ENCODE peak calls at places on chromosomes 2 and 18, in five cellular contexts. U is breast epithelium, G is suprapubic skin, B is IMR-90, T is adrenal gland. O is an unnamed sample.

GRCh38 chr18:5963267-5963666 is 67.9 kb upstream of the TMEM200C start:
- DNase-seq in U (no peak), G (no peak), B (no peak), T (no peak), O (no peak)

GRCh38 chr2:148552675-148553331 is 91.7 kb upstream of the EPC2 start:
- DNase-seq in U (no peak), G (no peak), B (peak; percentile 22), T (no peak), O (no peak)

GRCh38 chr18:13566941-13567762 is 159.2 kb downstream of the FAM210A start:
- DNase-seq in U (no peak), G (no peak), B (no peak), T (peak; percentile 70), O (no peak)

GRCh38 chr18:68270009-68270408 is 444.9 kb downstream of the TMX3 start:
- DNase-seq in U (no peak), G (no peak), B (no peak), T (no peak), O (no peak)

GRCh38 chr2:194725169-194725568 is 931.9 kb upstream of the SLC39A10 start:
- DNase-seq in U (no peak), G (no peak), B (no peak), T (no peak), O (no peak)

GRCh38 chr2:134367915-134368911 is 114.3 kb downstream of the MGAT5 start:
- DNase-seq in U (no peak), G (no peak), B (peak; percentile 69), T (no peak), O (no peak)

GRCh38 chr2:111055735-111056134 is 65.0 kb upstream of the BCL2L11 start:
- DNase-seq in U (no peak), G (no peak), B (no peak), T (no peak), O (no peak)

GRCh38 chr2:45822272-45822630 is 170.8 kb downstream of the PRKCE start:
- DNase-seq in U (no peak), G (no peak), B (peak; percentile 13), T (no peak), O (no peak)

GRCh38 chr2:196591621-196592022 is 47.9 kb upstream of the CCDC150 start:
- DNase-seq in U (no peak), G (no peak), B (no peak), T (no peak), O (no peak)

GRCh38 chr2:29262681-29263260 is 147.6 kb downstream of the CLIP4 start:
- DNase-seq in U (no peak), G (no peak), B (no peak), T (no peak), O (no peak)

GRCh38 chr18:3538456-3538855 is 88.5 kb downstream of the TGIF1 start:
- DNase-seq in U (no peak), G (no peak), B (peak; percentile 31), T (no peak), O (no peak)

GRCh38 chr2:160336091-160336490 is 136.0 kb upstream of the ITGB6 start:
- DNase-seq in U (no peak), G (no peak), B (peak; percentile 77), T (no peak), O (no peak)

GRCh38 chr2:108570416-108570815 is 36.1 kb downstream of the LIMS1 start:
- DNase-seq in U (no peak), G (no peak), B (peak; percentile 76), T (peak; percentile 39), O (no peak)

GRCh38 chr18:68916734-68917133 is 118.9 kb downstream of the CCDC102B start:
- DNase-seq in U (no peak), G (no peak), B (no peak), T (no peak), O (no peak)

GRCh38 chr18:45588831-45589558 is 26.3 kb upstream of the SLC14A2 start:
- DNase-seq in U (no peak), G (no peak), B (peak; percentile 60), T (no peak), O (no peak)

GRCh38 chr2:232871835-232872736 is 2.0 kb downstream of the SNORC start:
- DNase-seq in U (peak; percentile 63), G (peak; percentile 81), B (no peak), T (no peak), O (no peak)

GRCh38 chr18:62334110-62334509 is 9.0 kb downstream of the TNFRSF11A start:
- DNase-seq in U (no peak), G (no peak), B (peak; percentile 14), T (no peak), O (no peak)

GRCh38 chr2:182650704-182651103 is 65.4 kb upstream of the DNAJC10 start:
- DNase-seq in U (no peak), G (no peak), B (peak; percentile 76), T (no peak), O (no peak)

GRCh38 chr2:50885948-50886347 is 146.0 kb downstream of the NRXN1 start:
- DNase-seq in U (no peak), G (no peak), B (no peak), T (no peak), O (no peak)

GRCh38 chr2:64675860-64676259 is 22.1 kb upstream of the SERTAD2 start:
- DNase-seq in U (no peak), G (no peak), B (peak; percentile 52), T (no peak), O (no peak)

GRCh38 chr2:233706720-233707119 is 6.0 kb upstream of the UGT1A5 start:
- DNase-seq in U (no peak), G (no peak), B (peak; percentile 55), T (no peak), O (no peak)

GRCh38 chr2:40027968-40028367 is 248.9 kb upstream of the THUMPD2 start:
- DNase-seq in U (no peak), G (no peak), B (peak; percentile 70), T (no peak), O (no peak)

GRCh38 chr2:1348789-1349188 is 64.5 kb upstream of the TPO start:
- DNase-seq in U (no peak), G (no peak), B (no peak), T (no peak), O (no peak)

GRCh38 chr2:75199428-75200011 is at the start of gene TACR1:
- DNase-seq in U (peak; percentile 58), G (no peak), B (peak; percentile 73), T (peak; percentile 41), O (no peak)

GRCh38 chr2:207470700-207471070 is 59.1 kb upstream of the CREB1 start:
- DNase-seq in U (no peak), G (no peak), B (no peak), T (no peak), O (no peak)

GRCh38 chr2:24723668-24724067 is 69.5 kb downstream of the PTRHD1 start:
- DNase-seq in U (no peak), G (no peak), B (no peak), T (no peak), O (no peak)

GRCh38 chr2:43474273-43474672 is 121.6 kb downstream of the THADA start:
- DNase-seq in U (no peak), G (no peak), B (no peak), T (no peak), O (no peak)

GRCh38 chr2:23200460-23201113 is 184.4 kb upstream of the KLHL29 start:
- DNase-seq in U (no peak), G (no peak), B (no peak), T (no peak), O (no peak)

GRCh38 chr2:207423886-207424285 is 105.9 kb upstream of the CREB1 start:
- DNase-seq in U (no peak), G (no peak), B (peak; percentile 98), T (no peak), O (no peak)

GRCh38 chr2:217858519-217859466 is 144.0 kb downstream of the TNS1 start:
- DNase-seq in U (no peak), G (peak; percentile 90), B (peak; percentile 96), T (peak; percentile 94), O (no peak)

GRCh38 chr18:27861539-27861938 is 315.4 kb downstream of the CDH2 start:
- DNase-seq in U (no peak), G (no peak), B (no peak), T (no peak), O (no peak)

GRCh38 chr2:196987298-196987653 is 60.8 kb upstream of the PGAP1 start:
- DNase-seq in U (no peak), G (no peak), B (peak; percentile 33), T (no peak), O (no peak)

GRCh38 chr18:13502585-13502984 is 223.8 kb downstream of the FAM210A start:
- DNase-seq in U (no peak), G (peak; percentile 77), B (no peak), T (no peak), O (no peak)

GRCh38 chr18:55907352-55908045 is 319.5 kb upstream of the TCF4 start:
- DNase-seq in U (no peak), G (no peak), B (peak; percentile 13), T (no peak), O (no peak)
- H3K9me3 ChIP-seq in U (no peaks in the 10 kb centered on the region), G (no peaks in the 10 kb centered on the region), B (no peaks in the 10 kb centered on the region), T (no peaks in the 10 kb centered on the region), O (no peaks in the 10 kb centered on the region)

DNA sequence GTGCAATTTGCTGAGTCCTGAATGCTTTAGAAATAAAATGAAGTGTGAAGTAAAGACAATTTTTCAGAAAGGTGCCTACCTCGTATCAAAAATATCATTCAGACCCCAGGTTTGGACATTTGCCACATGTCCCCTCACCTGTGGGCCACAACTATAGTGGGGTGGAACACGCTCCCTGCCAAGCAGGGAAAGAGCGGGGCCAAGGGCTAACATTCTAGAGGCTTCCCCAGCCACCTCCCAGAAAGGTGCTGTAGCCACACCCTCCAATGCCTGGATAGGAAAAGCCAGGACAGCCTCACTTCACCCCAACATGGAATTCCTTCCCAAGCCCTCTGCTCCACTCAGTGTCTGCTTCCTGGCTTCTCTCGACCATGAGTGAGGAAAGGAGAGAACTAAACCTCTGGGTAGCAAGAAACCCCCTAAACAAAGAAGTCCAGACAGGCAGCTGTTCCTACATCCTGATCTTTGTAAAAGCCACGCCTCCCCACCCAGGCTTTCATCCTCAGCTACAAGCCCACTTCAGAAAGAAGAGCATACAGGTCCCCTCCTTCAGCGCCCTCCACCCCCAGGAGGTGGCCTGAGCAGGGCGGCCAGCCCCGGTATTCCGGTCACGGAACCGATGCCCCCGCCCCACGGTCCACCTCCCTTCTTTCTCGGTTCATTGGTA is 2.1 kb downstream of the COL6A3 start:
- DNase-seq in U (no peak), G (no peak), B (peak; percentile 70), T (no peak), O (no peak)
- H3K4me3 ChIP-seq in U (peak overlapping the region; percentile 55), G (peak overlapping the region; percentile 49), B (peak overlapping the region; percentile 96), T (no peak overlapping the region), O (peak overlapping the region; percentile 60)

DNA sequence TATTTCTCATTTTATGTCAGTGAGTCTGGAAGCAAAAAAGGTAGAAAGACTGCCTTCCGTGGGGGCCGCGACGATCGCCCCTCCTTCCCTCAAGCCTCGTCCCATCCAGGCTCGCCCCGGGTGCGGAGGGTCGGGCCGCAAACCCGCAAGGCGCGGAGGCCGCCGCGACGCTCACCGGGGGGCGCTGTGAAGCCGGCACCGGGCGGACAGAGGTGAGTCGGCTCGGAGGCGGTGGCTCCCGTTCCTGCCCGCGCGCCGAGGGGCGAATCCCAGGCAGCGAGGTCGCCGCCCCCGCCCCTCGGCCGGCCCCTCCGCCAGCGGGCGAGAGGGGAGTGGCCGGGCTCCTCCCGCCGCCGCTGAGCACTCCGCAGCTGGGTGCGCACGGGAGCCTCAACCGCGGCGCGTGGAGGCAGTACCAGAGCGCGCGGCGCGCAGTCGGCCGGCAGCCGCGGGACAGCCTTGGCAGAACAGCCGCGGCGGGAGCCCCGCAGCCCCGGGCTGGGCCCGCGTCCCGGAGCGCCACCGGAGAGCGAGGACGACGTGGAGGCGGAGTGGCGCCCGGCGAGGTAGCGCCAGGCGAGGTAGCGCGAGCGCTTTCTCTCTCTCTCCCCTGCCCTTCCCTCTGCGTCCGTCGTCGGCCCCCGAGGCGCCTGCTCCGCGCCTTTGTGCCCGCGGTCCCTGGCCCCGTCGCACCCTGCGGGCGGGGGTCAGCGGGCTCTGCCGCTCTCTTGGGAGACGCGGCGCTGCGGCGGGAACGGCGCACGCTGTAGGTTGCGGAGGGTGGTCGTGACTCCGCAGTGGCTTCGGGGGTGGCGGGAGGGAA is at the start of gene MYO1B:
- DNase-seq in U (peak; percentile 84), G (peak; percentile 82), B (peak; percentile 74), T (no peak), O (no peak)
- TF ChIP-seq POLR2A in U (no peak), G (no peak), B (peak; percentile 78), T (no peak), O (peak; percentile 76)

GRCh38 chr18:72041313-72042032 is 502.7 kb downstream of the CBLN2 start:
- DNase-seq in U (no peak), G (no peak), B (no peak), T (no peak), O (no peak)
- H3K9me3 ChIP-seq in U (no peaks in the 10 kb centered on the region), G (no peaks in the 10 kb centered on the region), B (peaks cover 2% of the 10 kb centered on the region), T (no peaks in the 10 kb centered on the region), O (no peaks in the 10 kb centered on the region)